ENCODE peak calls at places on chromosomes 16 and 17, in seven cellular contexts. Y is trophoblast cell, L is mesendoderm, Q is neuronal stem cell, E is IMR-90, K is H1, U is mesenchymal stem cell. J is an unnamed sample.

GRCh38 chr16:86578056-86578455 is 293 bp upstream of the FOXL1 start:
- DNase-seq in Q (no peak), E (peak), L (peak), Y (no peak), K (no peak), U (peak), J (no peak)

GRCh38 chr17:253091-253846 is 71.8 kb upstream of the DOC2B start:
- DNase-seq in U (no peak), E (no peak), Y (no peak), L (no peak), Q (no peak), K (no peak), J (no peak)

GRCh38 chr16:57916735-57917450 is 54.0 kb downstream of the CNGB1 start:
- DNase-seq in Q (no peak), L (no peak), U (no peak), Y (no peak), K (no peak), E (peak), J (no peak)

GRCh38 chr17:68399638-68400403 is 57.5 kb downstream of the WIPI1 start:
- DNase-seq in Y (no peak), K (no peak), L (no peak), Q (no peak), E (peak), U (peak), J (peak)

GRCh38 chr16:80804451-80805383 is at the start of gene CDYL2:
- DNase-seq in Y (peak), K (no peak), Q (peak), U (no peak), L (no peak), E (peak), J (peak)

GRCh38 chr17:17729620-17730249 is 48.5 kb downstream of the RAI1 start:
- DNase-seq in Y (peak), E (no peak), K (no peak), U (peak), L (peak), Q (no peak), J (peak)

GRCh38 chr16:24977673-24978065 is 37.5 kb downstream of the ARHGAP17 start:
- DNase-seq in U (peak), Y (no peak), E (peak), Q (no peak), L (peak), K (no peak), J (no peak)

GRCh38 chr17:4506180-4506814 is 7.6 kb downstream of the SPNS2 start:
- DNase-seq in L (no peak), Q (no peak), U (no peak), K (no peak), E (no peak), Y (no peak), J (no peak)

GRCh38 chr16:2691491-2692248 is 9.3 kb downstream of the KCTD5 start:
- DNase-seq in U (no peak), E (no peak), K (no peak), L (no peak), Q (no peak), Y (no peak), J (no peak)

GRCh38 chr17:31580331-31581021 is 189.0 kb downstream of the RAB11FIP4 start:
- DNase-seq in Q (no peak), U (peak), E (peak), Y (peak), L (no peak), K (no peak), J (no peak)

GRCh38 chr16:85386467-85387170 is 226.5 kb upstream of the GSE1 start:
- DNase-seq in U (no peak), L (no peak), E (no peak), Q (no peak), Y (no peak), K (no peak), J (no peak)

GRCh38 chr17:8162232-8162996 is at the start of gene VAMP2:
- DNase-seq in Y (peak), U (peak), E (peak), L (peak), K (no peak), Q (no peak), J (peak)

GRCh38 chr17:72632026-72632684 is 460.3 kb downstream of the SLC39A11 start:
- DNase-seq in Y (no peak), L (no peak), E (no peak), Q (no peak), K (no peak), U (no peak), J (no peak)

GRCh38 chr16:87207509-87207908 is 109.7 kb downstream of the C16orf95 start:
- DNase-seq in K (no peak), E (peak), U (peak), Y (no peak), Q (no peak), L (no peak), J (no peak)

GRCh38 chr17:55285340-55286301 is 20.9 kb downstream of the HLF start:
- DNase-seq in E (peak), L (no peak), Q (no peak), Y (peak), U (no peak), K (no peak), J (no peak)

GRCh38 chr17:56742601-56743000 is 91.1 kb downstream of the C17orf67 start:
- DNase-seq in Q (no peak), U (no peak), L (no peak), E (no peak), K (no peak), Y (no peak), J (no peak)

GRCh38 chr17:79904865-79905264 is 65.6 kb upstream of the CBX4 start:
- DNase-seq in Y (no peak), Q (no peak), E (no peak), L (no peak), U (no peak), K (no peak), J (no peak)

GRCh38 chr16:82603784-82604411 is 22.9 kb upstream of the CDH13 start:
- DNase-seq in E (peak), L (peak), K (no peak), Y (no peak), U (peak), Q (peak), J (peak)

GRCh38 chr17:31490991-31491793 is 99.7 kb downstream of the RAB11FIP4 start:
- DNase-seq in E (no peak), L (no peak), Q (no peak), K (no peak), U (no peak), Y (no peak), J (no peak)

GRCh38 chr16:57178793-57179212 is 7.0 kb downstream of the PSME3IP1 start:
- DNase-seq in K (no peak), U (peak), Q (no peak), L (peak), E (peak), Y (peak), J (no peak)

DNA sequence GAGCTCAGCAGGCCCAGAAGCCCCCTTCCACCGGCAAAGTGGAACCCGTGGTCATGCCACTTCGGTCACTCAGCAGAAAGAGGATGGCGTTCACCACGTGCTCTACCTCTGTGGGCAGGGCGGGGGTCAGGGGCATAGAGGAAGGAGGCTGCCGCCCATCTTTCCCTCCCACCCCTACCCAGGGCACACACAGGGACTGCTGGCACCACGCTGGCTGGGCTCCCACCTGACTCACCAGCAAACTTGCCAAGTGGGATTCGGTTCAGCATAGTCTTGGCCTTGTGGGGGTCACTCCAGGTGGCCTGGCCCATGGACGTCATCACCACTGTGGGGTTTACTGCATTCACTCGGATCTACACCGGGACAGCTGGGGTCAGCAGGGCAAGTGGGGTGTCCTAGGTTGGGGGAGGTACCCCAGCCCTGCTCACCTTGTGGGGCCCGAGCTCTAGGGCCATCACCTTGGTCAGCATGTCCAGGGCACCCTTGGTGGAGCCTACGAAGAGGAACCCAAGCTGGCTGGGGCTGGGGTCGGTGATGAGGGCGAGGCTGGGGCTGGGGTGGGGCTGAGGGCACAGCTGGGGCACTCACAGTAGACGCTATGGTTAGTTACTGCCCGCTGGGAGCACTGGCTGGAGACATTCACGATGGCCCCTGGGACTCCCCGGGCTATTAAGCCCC is 1.4 kb downstream of the DCXR start:
- DNase-seq in U (no peak), E (no peak), L (no peak), Y (no peak), Q (no peak), K (no peak), J (no peak)
- H2BK5ac ChIP-seq in U (no peak), E (no peak), L (no peak), Y (no peak), Q (peak), K (no peak), J (no peak)

GRCh38 chr16:10942352-10943297 is at the start of gene DEXI:
- DNase-seq in Y (peak), Q (peak), L (peak), U (peak), K (peak), E (peak), J (peak)
- H3K4ac ChIP-seq in Y (peak), Q (peak), L (no peak), U (no peak), K (no peak), E (peak), J (no peak)

DNA sequence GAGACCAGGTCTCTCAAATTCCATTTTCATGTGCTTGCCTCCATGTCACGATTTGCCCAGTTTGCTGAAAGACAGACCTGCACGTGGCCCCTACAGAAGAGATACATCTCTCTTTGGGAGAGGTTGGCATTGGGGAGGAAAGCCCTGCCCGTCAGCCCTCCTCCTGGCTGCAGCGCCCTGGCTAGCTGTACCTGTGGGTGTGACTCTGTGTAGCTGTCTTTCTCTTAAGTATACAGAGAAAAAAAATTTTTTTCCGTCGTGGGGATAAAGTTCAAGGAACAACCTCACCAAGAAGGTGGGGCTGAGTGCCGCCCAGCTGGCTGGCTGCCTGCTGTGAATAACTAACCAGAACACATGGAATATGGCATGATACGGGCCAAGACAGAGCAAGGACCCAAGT is 26.5 kb downstream of the TMEM98 start:
- DNase-seq in U (no peak), Q (no peak), K (no peak), L (no peak), E (no peak), Y (no peak), J (no peak)
- H2BK5ac ChIP-seq in U (no peak), Q (no peak), K (no peak), L (no peak), E (no peak), Y (no peak), J (no peak)

DNA sequence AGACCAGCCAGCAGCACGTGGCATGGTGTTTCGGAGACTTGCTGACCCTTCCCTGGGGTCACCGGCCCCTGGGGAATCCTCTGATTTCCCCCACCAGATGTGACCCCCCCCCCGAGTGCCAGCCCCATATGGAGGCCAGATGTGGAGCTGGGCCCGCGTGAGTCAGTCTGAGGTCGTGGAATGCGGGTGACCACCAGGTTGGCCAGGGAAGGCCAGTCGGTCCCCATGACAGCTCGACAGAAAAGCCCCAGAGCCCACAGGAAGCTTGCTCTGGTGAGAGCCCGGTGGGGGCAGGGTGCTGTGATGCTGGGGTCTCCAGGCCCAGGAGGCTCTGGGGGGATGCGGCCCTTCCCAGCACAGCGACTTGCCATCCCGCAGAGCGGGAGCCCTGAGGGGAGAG is 209.0 kb downstream of the NTN1 start:
- DNase-seq in E (peak), Q (no peak), Y (no peak), L (no peak), K (no peak), U (peak), J (no peak)
- H3K4ac ChIP-seq in E (no peak), Q (no peak), Y (no peak), L (no peak), K (no peak), U (no peak), J (no peak)

GRCh38 chr17:44677136-44677535 is 12.4 kb downstream of the CCDC43 start:
- DNase-seq in K (no peak), E (peak), Y (no peak), L (no peak), Q (no peak), U (peak), J (no peak)

GRCh38 chr17:44672479-44673093 is 16.3 kb downstream of the MEIOC start:
- DNase-seq in U (peak), Q (no peak), K (no peak), E (peak), Y (no peak), L (peak), J (no peak)

GRCh38 chr17:44673893-44674292 is 15.7 kb downstream of the CCDC43 start:
- DNase-seq in E (peak), L (no peak), K (no peak), Y (no peak), Q (no peak), U (no peak), J (no peak)
- H2BK5ac ChIP-seq in E (no peak), L (no peak), K (no peak), Y (no peak), Q (no peak), U (no peak), J (no peak)

GRCh38 chr17:78258323-78259229 is 27.1 kb downstream of the TMEM235 start:
- DNase-seq in L (peak), Y (no peak), Q (no peak), E (peak), K (no peak), U (peak), J (peak)
- H3K4ac ChIP-seq in L (peak), Y (no peak), Q (no peak), E (no peak), K (peak), U (peak), J (no peak)